ENCODE peak calls at places on chromosomes 6 and 20, in nine cellular contexts. D, K, N, H, G, E, M, L and I are unnamed samples.

GRCh38 chr6:6058054-6058444 is 51.3 kb upstream of the NRN1 start:
- DNase-seq in D (no peak), K (no peak), N (no peak), H (no peak), G (no peak), E (no peak), M (no peak), L (no peak), I (no peak)

GRCh38 chr6:33840064-33840926 is 36.5 kb upstream of the MLN start:
- DNase-seq in D (no peak), K (peak), N (peak), H (peak), G (peak), E (peak), M (no peak), L (peak), I (peak)

GRCh38 chr6:18203786-18204185 is 48.6 kb downstream of the KDM1B start:
- DNase-seq in D (no peak), K (no peak), N (no peak), H (no peak), G (no peak), E (no peak), M (no peak), L (no peak), I (no peak)

GRCh38 chr6:27312146-27312949 is at the start of gene POM121L2:
- DNase-seq in D (peak), K (peak), N (peak), H (peak), G (peak), E (no peak), M (peak), L (peak), I (peak)

GRCh38 chr20:63963348-63963741 is 6.4 kb downstream of the ZNF512B start:
- DNase-seq in D (no peak), K (no peak), N (no peak), H (no peak), G (no peak), E (no peak), M (no peak), L (no peak), I (no peak)

GRCh38 chr6:25089442-25089841 is 153.7 kb upstream of the RIPOR2 start:
- DNase-seq in D (no peak), K (no peak), N (no peak), H (no peak), G (peak), E (no peak), M (no peak), L (peak), I (no peak)

GRCh38 chr6:44270526-44271405 is 516 bp downstream of the TMEM151B start:
- DNase-seq in D (no peak), K (no peak), N (peak), H (no peak), G (no peak), E (no peak), M (no peak), L (no peak), I (no peak)

GRCh38 chr6:84515082-84515481 is 249.3 kb downstream of the TBX18 start:
- DNase-seq in D (no peak), K (peak), N (no peak), H (no peak), G (peak), E (no peak), M (no peak), L (no peak), I (no peak)

DNA sequence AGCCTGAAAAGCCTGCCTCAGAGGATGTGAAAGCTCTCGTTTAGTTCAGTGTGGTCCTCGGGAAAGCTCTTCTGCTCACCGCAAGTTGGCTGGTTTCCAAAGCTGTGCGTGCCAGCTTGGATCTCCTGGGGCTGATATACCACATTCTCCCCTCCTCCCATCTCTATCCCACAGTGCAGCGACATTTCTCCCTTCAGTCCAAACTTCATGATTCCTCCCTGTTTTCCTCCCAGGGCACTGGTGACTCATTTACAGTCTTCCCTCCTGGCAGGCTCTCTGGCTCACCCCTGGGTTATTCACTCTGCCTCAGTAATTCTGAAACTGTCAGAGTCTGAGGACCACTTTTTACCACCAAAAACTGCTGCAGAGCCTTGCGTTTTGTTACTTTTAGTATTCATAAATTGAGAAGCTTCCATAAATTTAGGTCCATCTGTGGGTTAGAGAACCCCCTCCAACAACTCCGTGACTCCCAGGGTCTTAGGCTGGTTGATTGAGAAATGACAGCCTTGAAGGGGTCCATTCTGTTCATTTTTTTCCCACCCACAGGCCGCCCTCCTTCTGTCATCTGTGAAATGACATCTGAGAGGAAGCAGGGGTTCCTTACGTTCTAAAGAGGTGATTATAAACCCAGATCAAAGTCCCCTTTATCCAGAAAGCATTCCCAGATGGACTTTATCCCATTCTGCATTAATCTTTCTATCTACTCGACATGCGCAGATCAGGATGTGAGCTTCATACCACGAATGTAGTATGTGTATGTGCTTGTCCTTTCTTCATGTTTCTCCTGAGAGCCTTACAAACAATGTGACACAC is 6.1 kb downstream of the TRIM10 start:
- DNase-seq in D (no peak), K (peak), N (peak), H (no peak), G (peak), E (no peak), M (no peak), L (peak), I (no peak)
- TF ChIP-seq CTCF in D (no peak), K (no peak), N (no peak), H (no peak), G (no peak), E (no peak), M (no peak), L (no peak), I (no peak)

DNA sequence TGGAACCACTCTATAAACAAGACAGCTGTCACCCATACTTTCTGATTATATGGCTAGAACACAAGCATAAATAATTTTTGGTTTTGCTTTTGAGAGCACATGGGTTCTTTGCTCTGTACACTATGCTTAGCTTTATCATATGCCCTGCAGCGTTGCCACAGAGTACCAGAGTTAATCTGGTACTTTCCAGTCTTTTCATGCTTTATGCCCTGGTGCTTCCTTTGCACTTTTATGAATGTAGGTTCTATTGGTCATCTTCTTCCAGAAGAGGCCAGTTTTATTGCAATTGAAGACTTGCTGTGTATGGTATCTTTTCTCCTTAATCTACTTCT is 20.8 kb downstream of the SHLD1 start:
- DNase-seq in D (no peak), K (no peak), N (no peak), H (no peak), G (no peak), E (no peak), M (no peak), L (no peak), I (no peak)
- TF ChIP-seq CTCF in D (no peak), K (no peak), N (no peak), H (no peak), G (no peak), E (no peak), M (no peak), L (no peak), I (no peak)

DNA sequence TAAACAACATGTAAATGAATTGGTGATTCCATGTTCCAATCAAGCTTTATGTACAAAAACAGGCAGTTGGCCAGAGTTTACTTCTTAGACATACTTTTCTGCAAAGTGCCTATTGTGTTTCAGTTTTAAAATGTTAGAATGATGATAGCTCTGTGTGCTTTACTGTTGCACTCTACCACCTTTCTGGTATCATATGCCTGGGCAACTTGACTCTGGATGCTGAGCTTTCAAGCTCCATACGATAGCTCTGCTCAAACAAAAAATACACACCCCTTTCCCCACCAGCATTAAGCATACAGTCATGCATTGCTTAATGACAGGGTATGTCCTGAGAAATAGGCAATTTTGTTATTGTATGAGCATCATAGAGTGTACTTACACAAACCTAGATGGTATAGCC is 123.1 kb downstream of the RCAN2 start:
- DNase-seq in D (no peak), K (no peak), N (no peak), H (no peak), G (no peak), E (no peak), M (no peak), L (no peak), I (no peak)
- TF ChIP-seq CTCF in D (no peak), K (no peak), N (no peak), H (no peak), G (no peak), E (no peak), M (no peak), L (no peak), I (no peak)

GRCh38 chr6:30893001-30893591 is 8.8 kb downstream of the DDR1 start:
- DNase-seq in D (no peak), K (no peak), N (no peak), H (no peak), G (no peak), E (no peak), M (no peak), L (no peak), I (no peak)
- TF ChIP-seq CTCF in D (no peak), K (no peak), N (no peak), H (no peak), G (peak), E (no peak), M (no peak), L (no peak), I (no peak)

GRCh38 chr6:11241793-11242201 is 9.3 kb upstream of the NEDD9 start:
- DNase-seq in D (peak), K (peak), N (peak), H (no peak), G (peak), E (no peak), M (no peak), L (peak), I (no peak)
- TF ChIP-seq CTCF in D (peak), K (peak), N (peak), H (no peak), G (peak), E (peak), M (no peak), L (peak), I (no peak)

DNA sequence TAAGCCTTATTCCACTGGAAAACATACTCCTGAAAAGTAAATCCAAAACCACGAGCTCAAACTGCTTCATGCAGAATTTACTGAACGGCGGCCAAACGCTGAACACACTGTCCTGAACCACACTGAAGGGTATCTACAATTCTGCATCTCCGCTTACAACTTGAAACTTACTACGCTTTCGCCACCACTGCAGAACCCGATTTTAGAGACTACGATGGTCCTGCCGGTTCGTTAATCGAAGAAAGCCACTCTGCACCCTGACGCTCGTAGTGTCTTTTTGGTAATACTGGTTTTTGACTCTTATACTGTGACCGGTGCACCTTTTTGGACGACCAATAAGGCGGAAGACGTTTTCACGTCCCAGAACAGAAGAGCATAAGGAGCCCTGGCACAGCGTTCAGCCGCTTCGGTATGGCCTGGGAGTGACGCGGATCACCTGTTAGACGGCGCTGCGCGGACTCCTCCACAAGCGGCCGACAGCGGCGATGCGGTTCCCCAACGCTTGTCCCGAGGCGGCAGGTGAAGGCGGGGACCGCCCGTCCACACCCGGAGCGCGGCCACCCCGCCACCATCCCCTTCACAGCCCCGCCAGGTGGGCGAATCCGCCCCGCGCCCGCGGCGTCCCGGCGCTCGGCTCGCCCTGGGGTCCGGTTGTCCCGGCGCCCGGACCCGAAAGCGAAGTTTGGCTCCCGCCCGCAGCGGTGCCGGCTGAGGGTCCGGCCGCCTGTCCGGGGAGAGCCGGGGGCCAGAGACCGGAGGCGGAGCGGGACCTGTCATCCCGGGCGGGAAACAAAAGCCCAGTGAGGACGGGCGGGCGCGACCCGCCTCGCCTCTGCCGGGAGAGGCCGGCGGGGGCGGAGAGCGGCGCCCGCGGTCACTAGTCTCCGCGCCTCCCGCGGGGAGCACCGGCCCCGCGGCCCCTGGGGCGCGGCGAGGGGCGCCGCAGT is 784 bp downstream of the FKBP5 start:
- DNase-seq in D (peak), K (peak), N (peak), H (peak), G (peak), E (peak), M (peak), L (peak), I (peak)
- TF ChIP-seq CTCF in D (no peak), K (no peak), N (no peak), H (no peak), G (no peak), E (no peak), M (no peak), L (no peak), I (no peak)

DNA sequence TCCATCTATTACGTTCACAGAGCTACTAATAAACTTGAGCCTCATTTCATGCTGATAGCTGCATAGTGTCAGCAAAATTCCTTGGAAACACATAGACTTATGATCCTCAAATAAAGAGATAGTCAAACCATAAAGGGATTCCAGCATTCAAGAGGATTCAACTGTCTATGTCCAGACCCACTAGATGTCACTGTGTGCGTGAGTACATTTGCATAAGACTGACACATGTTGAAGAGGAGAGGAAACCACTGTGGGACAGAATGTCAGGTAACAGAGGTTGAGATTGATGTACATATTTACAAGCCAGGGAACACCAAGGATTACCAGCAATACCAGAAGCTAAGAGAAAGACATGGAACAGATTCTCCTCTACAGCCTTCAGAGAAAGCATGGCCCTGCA is 266.5 kb downstream of the COL12A1 start:
- DNase-seq in D (no peak), K (no peak), N (no peak), H (no peak), G (peak), E (peak), M (no peak), L (peak), I (no peak)
- TF ChIP-seq CTCF in D (no peak), K (no peak), N (no peak), H (no peak), G (no peak), E (peak), M (no peak), L (peak), I (no peak)

DNA sequence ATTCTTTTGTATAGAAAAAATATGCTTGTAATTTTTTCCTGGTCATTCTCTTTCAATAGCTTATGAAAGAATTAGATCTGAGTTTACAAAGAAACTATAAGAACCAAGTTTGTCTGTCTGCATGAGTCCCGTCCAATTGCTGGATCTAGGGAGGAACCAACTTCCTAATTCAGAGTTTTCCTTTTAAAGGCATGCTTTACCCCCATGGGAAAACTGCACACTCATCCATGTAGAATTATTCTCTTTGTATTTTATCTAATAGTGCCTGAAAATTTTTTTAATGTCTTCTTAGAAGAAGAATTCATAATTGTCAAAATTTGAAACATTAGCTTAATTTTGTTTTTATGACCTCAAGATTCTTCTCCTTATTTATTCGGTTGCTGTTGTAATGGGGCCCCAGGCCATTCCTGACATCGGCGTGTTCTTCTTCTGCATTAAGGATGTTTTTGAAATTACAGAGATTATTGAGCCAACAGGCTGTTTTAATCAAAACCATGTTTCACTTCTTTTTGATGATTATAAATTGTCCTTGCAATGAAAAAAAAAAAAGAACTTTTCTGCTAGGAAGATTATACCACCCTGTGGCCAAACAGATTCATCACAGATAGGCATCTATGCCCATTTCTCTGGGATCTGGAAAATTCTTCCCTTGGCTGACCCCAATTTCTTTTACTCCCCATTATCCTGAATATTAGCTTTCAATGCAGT is 100.3 kb downstream of the ZNF217 start:
- DNase-seq in D (no peak), K (peak), N (no peak), H (no peak), G (peak), E (no peak), M (no peak), L (peak), I (no peak)
- TF ChIP-seq CTCF in D (peak), K (peak), N (peak), H (no peak), G (no peak), E (no peak), M (no peak), L (peak), I (no peak)

GRCh38 chr20:49909499-49910339 is 5.6 kb downstream of the SPATA2 start:
- DNase-seq in D (no peak), K (no peak), N (peak), H (no peak), G (no peak), E (no peak), M (no peak), L (no peak), I (no peak)
- TF ChIP-seq CTCF in D (no peak), K (no peak), N (peak), H (no peak), G (peak), E (no peak), M (no peak), L (peak), I (no peak)

GRCh38 chr6:145092554-145092953 is 642.8 kb downstream of the EPM2A start:
- DNase-seq in D (no peak), K (no peak), N (no peak), H (no peak), G (no peak), E (no peak), M (no peak), L (no peak), I (no peak)

GRCh38 chr6:145093226-145093625 is 642.1 kb downstream of the EPM2A start:
- DNase-seq in D (no peak), K (no peak), N (no peak), H (no peak), G (no peak), E (no peak), M (no peak), L (no peak), I (no peak)

GRCh38 chr6:145091102-145091826 is 644.1 kb downstream of the EPM2A start:
- DNase-seq in D (no peak), K (no peak), N (peak), H (no peak), G (no peak), E (no peak), M (no peak), L (no peak), I (no peak)

GRCh38 chr6:145087034-145087433 is 648.3 kb downstream of the EPM2A start:
- DNase-seq in D (no peak), K (no peak), N (no peak), H (no peak), G (peak), E (no peak), M (no peak), L (peak), I (no peak)

GRCh38 chr6:145091827-145092164 is 643.5 kb downstream of the EPM2A start:
- DNase-seq in D (no peak), K (no peak), N (no peak), H (no peak), G (no peak), E (no peak), M (no peak), L (no peak), I (no peak)
- TF ChIP-seq CTCF in D (no peak), K (no peak), N (no peak), H (no peak), G (no peak), E (no peak), M (no peak), L (no peak), I (no peak)